ENCODE peak calls at places on chromosomes 4 and X, in six cellular contexts. Y, G, P, B, W and E are unnamed samples.

GRCh38 chrX:72016881-72017783 is 106.5 kb downstream of the NHSL2 start:
- DNase-seq in Y (no peak), G (no peak), P (peak; percentile 24), B (no peak), W (no peak), E (no peak)

GRCh38 chr4:5750052-5750950 is 39.3 kb downstream of the EVC start:
- DNase-seq in Y (no peak), G (no peak), P (peak; percentile 24), B (no peak), W (no peak), E (no peak)

GRCh38 chrX:102959471-102959870 is 22.4 kb downstream of the RAB40AL start:
- DNase-seq in Y (no peak), G (no peak), P (no peak), B (no peak), W (no peak), E (peak; percentile 4)

GRCh38 chr4:79653871-79654270 is 245.8 kb upstream of the GK2 start:
- DNase-seq in Y (no peak), G (no peak), P (no peak), B (no peak), W (no peak), E (no peak)

GRCh38 chr4:152485726-152486276 is 50.1 kb downstream of the FBXW7 start:
- DNase-seq in Y (no peak), G (peak; percentile 86), P (no peak), B (no peak), W (peak; percentile 97), E (no peak)

GRCh38 chr4:144174401-144175067 is 34.0 kb upstream of the GYPA start:
- DNase-seq in Y (no peak), G (peak; percentile 16), P (no peak), B (peak; percentile 18), W (peak; percentile 22), E (peak; percentile 44)

GRCh38 chr4:158170691-158171455 is 2.0 kb downstream of the GASK1B start:
- DNase-seq in Y (peak; percentile 83), G (no peak), P (peak; percentile 86), B (peak; percentile 31), W (peak; percentile 55), E (no peak)

GRCh38 chr4:17273047-17273446 is 238.8 kb downstream of the QDPR start:
- DNase-seq in Y (no peak), G (no peak), P (no peak), B (no peak), W (no peak), E (no peak)

GRCh38 chr4:1594871-1595788 is 89.0 kb downstream of the FAM53A start:
- DNase-seq in Y (no peak), G (no peak), P (no peak), B (no peak), W (no peak), E (no peak)

GRCh38 chr4:132445386-132445785 is 703.7 kb upstream of the PCDH10 start:
- DNase-seq in Y (no peak), G (no peak), P (no peak), B (no peak), W (no peak), E (no peak)
- TF ChIP-seq ATF3 in Y (no peak), G (no peak), P (no peak), B (no peak), W (no peak), E (no peak)

DNA sequence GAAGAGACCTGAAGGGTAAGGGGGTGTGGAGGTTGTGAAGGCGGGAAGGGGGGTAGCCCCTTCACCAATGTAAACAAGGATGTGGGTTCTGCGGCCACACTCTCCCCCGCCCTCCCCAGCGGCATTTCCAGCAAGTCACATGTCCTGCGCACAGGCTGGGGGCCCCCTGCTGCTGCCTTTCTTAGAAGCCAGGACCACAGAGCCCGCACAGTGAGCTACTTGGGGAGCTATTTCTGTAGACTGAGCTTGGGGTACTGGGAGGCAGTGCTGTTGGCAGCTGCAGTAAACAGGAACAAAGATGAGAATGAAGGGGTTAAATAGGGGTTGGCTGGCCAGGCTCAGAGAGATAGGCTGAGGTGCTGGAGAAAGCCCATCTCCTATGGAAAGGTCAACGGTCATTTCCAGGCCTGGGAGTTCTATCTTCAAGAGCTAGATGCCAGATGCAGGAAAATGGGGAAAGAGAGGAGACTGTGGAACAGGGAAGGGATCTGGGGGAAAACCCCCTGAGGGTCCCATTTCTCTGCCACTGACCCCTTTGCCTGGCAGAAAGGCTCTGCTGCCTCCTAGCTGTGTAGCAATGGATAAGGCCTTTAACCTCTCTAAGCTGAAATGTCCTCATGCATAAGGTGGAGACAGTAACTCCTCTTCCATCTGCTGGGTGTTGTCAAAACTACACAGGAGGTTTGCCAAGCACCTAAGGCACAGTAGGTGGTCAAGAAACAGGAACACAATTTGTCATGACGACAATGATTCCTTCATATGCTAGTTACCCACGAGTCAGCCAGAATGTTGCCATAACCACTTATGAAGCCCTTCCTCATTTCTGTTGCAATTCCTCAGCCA is 18.5 kb upstream of the PIM2 start:
- DNase-seq in Y (peak; percentile 47), G (peak; percentile 79), P (peak; percentile 52), B (peak; percentile 62), W (no peak), E (no peak)
- TF ChIP-seq ATF3 in Y (no peak), G (peak; percentile 39), P (no peak), B (no peak), W (no peak), E (no peak)

GRCh38 chr4:37904824-37905223 is 13.9 kb downstream of the TBC1D1 start:
- DNase-seq in Y (no peak), G (no peak), P (no peak), B (no peak), W (no peak), E (no peak)
- TF ChIP-seq ATF3 in Y (no peak), G (no peak), P (no peak), B (no peak), W (no peak), E (no peak)

DNA sequence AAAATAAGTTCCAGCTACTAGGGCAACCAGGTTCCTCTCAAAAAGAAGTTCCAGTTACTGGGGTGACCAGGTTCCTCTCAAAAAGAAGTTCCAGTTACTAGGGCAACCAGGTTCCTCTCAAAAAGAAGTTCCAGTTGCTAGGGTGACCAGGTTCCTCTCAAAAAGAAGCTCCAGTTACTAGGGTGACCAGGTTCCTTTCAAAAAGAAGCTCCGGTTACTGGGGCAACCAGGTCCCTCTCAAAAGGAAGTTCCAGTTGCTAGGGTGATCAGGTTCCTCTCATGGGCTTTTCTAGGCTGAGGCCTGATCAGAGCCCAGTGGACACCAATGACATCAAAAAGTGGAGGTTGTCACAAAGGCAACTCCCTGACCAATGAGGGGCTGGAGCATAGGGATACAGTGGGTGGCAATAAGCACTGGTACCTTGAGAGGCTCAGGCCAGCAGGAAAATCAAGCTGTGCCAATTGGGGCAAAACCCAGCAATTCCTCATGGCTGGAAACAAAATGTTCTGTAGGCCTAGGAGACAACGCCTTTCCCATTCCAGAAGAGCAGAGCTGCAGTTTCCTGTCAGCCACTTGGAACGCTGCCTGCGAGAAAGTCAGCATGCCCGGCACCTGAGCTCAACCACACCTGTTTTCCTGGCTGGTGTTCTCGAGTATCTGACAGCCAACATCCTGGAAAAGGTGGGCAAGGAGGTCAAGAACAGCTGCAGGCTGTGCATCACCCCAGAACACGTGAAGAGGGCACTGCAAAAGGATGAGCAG is 12.3 kb upstream of the SYTL5 start:
- DNase-seq in Y (peak; percentile 54), G (peak; percentile 30), P (no peak), B (no peak), W (peak; percentile 19), E (peak; percentile 42)
- TF ChIP-seq ATF3 in Y (no peak), G (no peak), P (no peak), B (no peak), W (no peak), E (no peak)